ENCODE peak calls at places on chromosomes 3 and 15, in seven cellular contexts. J, N, W, U, T, M and B are unnamed samples.

GRCh38 chr15:44010114-44010513 is 183.3 kb downstream of the WDR76 start:
- DNase-seq in M (no peak), T (no peak), W (no peak), N (no peak), J (no peak), U (peak), B (no peak)

GRCh38 chr15:79294075-79294474 is 11.6 kb downstream of the ANKRD34C start:
- DNase-seq in W (no peak), T (no peak), N (no peak), J (no peak), U (no peak), M (peak), B (no peak)

GRCh38 chr3:134036291-134036690 is 6.6 kb upstream of the SLCO2A1 start:
- DNase-seq in N (no peak), T (no peak), J (no peak), M (no peak), U (no peak), W (peak), B (no peak)

GRCh38 chr15:78001656-78002055 is 75.9 kb downstream of the TBC1D2B start:
- DNase-seq in N (no peak), T (no peak), W (no peak), M (no peak), J (no peak), U (no peak), B (no peak)

GRCh38 chr15:46120713-46121112 is 485.9 kb downstream of the SQOR start:
- DNase-seq in T (no peak), M (no peak), W (no peak), U (no peak), N (no peak), J (no peak), B (no peak)

GRCh38 chr3:149610351-149611105 is 47.3 kb downstream of the WWTR1 start:
- DNase-seq in N (no peak), U (peak), T (no peak), W (no peak), J (no peak), M (no peak), B (no peak)

GRCh38 chr3:152257246-152258074 is 11.3 kb upstream of the MBNL1 start:
- DNase-seq in J (peak), W (no peak), M (no peak), N (no peak), T (no peak), U (peak), B (no peak)

GRCh38 chr3:100650651-100651611 is 41.5 kb downstream of the ADGRG7 start:
- DNase-seq in J (peak), T (no peak), W (no peak), U (peak), N (no peak), M (no peak), B (no peak)

GRCh38 chr3:114697441-114697840 is 403.6 kb downstream of the TIGIT start:
- DNase-seq in N (no peak), T (no peak), U (no peak), M (no peak), W (no peak), J (no peak), B (no peak)

GRCh38 chr15:98903377-98904018 is 104.1 kb downstream of the PGPEP1L start:
- DNase-seq in J (peak), U (peak), T (no peak), N (no peak), W (no peak), M (no peak), B (no peak)

GRCh38 chr3:154862265-154862664 is 217.9 kb upstream of the MME start:
- DNase-seq in N (no peak), U (peak), J (peak), M (no peak), W (no peak), T (no peak), B (no peak)

GRCh38 chr3:151770941-151771340 is 37.2 kb downstream of the AADACL2 start:
- DNase-seq in T (peak), U (no peak), M (no peak), W (no peak), N (no peak), J (peak), B (no peak)

GRCh38 chr15:71252036-71252898 is 137.0 kb downstream of the THSD4 start:
- DNase-seq in W (no peak), N (no peak), J (peak), M (no peak), T (no peak), U (peak), B (no peak)

GRCh38 chr3:170458285-170458684 is 39.6 kb downstream of the CLDN11 start:
- DNase-seq in T (no peak), M (no peak), U (no peak), N (no peak), J (no peak), W (no peak), B (no peak)

GRCh38 chr3:149245738-149246451 is 24.3 kb upstream of the CP start:
- DNase-seq in M (no peak), T (no peak), N (no peak), J (peak), W (no peak), U (peak), B (no peak)

GRCh38 chr3:87733671-87734367 is 325.0 kb downstream of the CGGBP1 start:
- DNase-seq in N (no peak), M (no peak), J (no peak), W (no peak), U (no peak), T (no peak), B (no peak)

GRCh38 chr3:122934251-122934650 is 93.3 kb downstream of the SEMA5B start:
- DNase-seq in W (no peak), M (no peak), U (no peak), N (no peak), T (no peak), J (no peak), B (no peak)

GRCh38 chr15:72797834-72798233 is 14.3 kb upstream of the ADPGK start:
- DNase-seq in W (no peak), N (no peak), J (no peak), M (no peak), U (no peak), T (no peak), B (no peak)

GRCh38 chr15:75025102-75025501 is 1.7 kb downstream of the PPCDC start:
- DNase-seq in W (no peak), J (no peak), M (no peak), U (no peak), T (no peak), N (no peak), B (no peak)

GRCh38 chr3:184409331-184409926 is 29.6 kb downstream of the CHRD start:
- DNase-seq in J (no peak), U (no peak), N (no peak), W (no peak), M (no peak), T (no peak), B (no peak)

GRCh38 chr15:66565731-66566130 is at the start of gene LCTL:
- DNase-seq in U (peak), J (peak), W (peak), N (no peak), M (peak), T (no peak), B (no peak)

GRCh38 chr3:149813367-149814281 is 609 bp downstream of the RNF13 start:
- DNase-seq in U (peak), J (peak), M (peak), T (no peak), W (peak), N (peak), B (no peak)

GRCh38 chr3:135513106-135514063 is 452.1 kb upstream of the PPP2R3A start:
- DNase-seq in W (peak), N (no peak), U (peak), J (peak), M (no peak), T (no peak), B (no peak)

GRCh38 chr15:53072077-53072476 is 281.9 kb upstream of the ONECUT1 start:
- DNase-seq in N (peak), T (no peak), M (peak), J (peak), W (peak), U (peak), B (peak)

GRCh38 chr15:25492315-25492714 is 53.5 kb upstream of the UBE3A start:
- DNase-seq in J (no peak), N (no peak), U (no peak), T (no peak), M (no peak), W (no peak), B (no peak)

GRCh38 chr15:68073576-68074288 is 19.6 kb downstream of the PIAS1 start:
- DNase-seq in U (no peak), J (no peak), T (no peak), W (no peak), M (no peak), N (no peak), B (no peak)

GRCh38 chr3:133926736-133927542 is 31.3 kb upstream of the RAB6B start:
- DNase-seq in M (peak), N (no peak), T (no peak), J (no peak), W (peak), U (no peak), B (peak)

GRCh38 chr3:9497821-9498565 is 55.6 kb downstream of the LHFPL4 start:
- DNase-seq in U (peak), M (no peak), W (no peak), T (no peak), J (peak), N (no peak), B (no peak)

GRCh38 chr3:58238830-58239229 is 1.2 kb downstream of the ABHD6 start:
- DNase-seq in U (no peak), M (no peak), N (no peak), T (no peak), W (no peak), J (no peak), B (no peak)

GRCh38 chr3:58236527-58237237 is 910 bp upstream of the ABHD6 start:
- DNase-seq in W (no peak), T (no peak), U (no peak), N (no peak), M (no peak), J (no peak), B (no peak)

GRCh38 chr3:58235970-58236369 is 1.6 kb upstream of the ABHD6 start:
- DNase-seq in W (no peak), M (no peak), N (no peak), U (no peak), J (no peak), T (no peak), B (no peak)

GRCh38 chr3:58237940-58238681 is 519 bp downstream of the ABHD6 start:
- DNase-seq in M (peak), J (no peak), U (peak), N (peak), W (peak), T (peak), B (peak)

GRCh38 chr3:58237238-58237939 is at the start of gene ABHD6:
- DNase-seq in W (peak), U (peak), T (peak), N (peak), M (peak), J (peak), B (peak)
- TF ChIP-seq CTCF in W (peak), U (peak), T (peak), N (peak), M (peak), J (no peak), B (peak)

GRCh38 chr3:5036536-5036833 is 57.2 kb downstream of the BHLHE40 start:
- DNase-seq in M (no peak), N (no peak), W (no peak), U (no peak), T (no peak), J (no peak), B (no peak)

GRCh38 chr3:5039585-5039984 is 60.3 kb downstream of the BHLHE40 start:
- DNase-seq in W (no peak), M (no peak), T (no peak), J (no peak), N (no peak), U (no peak), B (no peak)

GRCh38 chr3:5036858-5037257 is 57.6 kb downstream of the BHLHE40 start:
- DNase-seq in T (no peak), W (no peak), U (no peak), M (no peak), J (no peak), N (no peak), B (no peak)

GRCh38 chr3:5037828-5038227 is 58.6 kb downstream of the BHLHE40 start:
- DNase-seq in J (no peak), W (no peak), T (no peak), U (no peak), M (no peak), N (no peak), B (no peak)

DNA sequence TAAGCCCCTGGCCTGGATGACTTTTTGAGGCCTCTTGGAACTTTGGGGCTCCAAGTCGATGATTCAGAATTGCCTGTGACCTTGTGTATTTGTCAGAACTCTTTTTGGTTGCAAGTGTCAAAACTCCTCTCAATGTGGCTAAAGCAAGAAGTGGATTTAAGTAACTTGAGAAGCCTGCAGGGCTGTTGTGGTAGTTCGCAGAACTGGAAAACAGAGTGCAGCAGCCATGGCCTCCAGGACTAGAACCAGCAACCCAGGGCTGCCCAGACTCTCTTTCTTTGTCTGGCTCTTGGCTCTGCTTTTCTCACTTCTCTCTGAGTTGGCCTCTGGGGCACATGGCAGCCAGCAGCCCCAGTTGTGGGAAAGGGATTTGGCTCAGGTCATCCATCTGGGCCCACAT is 59.0 kb downstream of the BHLHE40 start:
- DNase-seq in N (no peak), M (no peak), J (no peak), T (no peak), W (no peak), U (no peak), B (no peak)
- TF ChIP-seq CTCF in N (no peak), M (no peak), J (peak), T (no peak), W (no peak), U (no peak), B (no peak)

GRCh38 chr3:102673271-102674115 is 238.7 kb downstream of the ZPLD1 start:
- DNase-seq in W (peak), J (peak), N (peak), U (peak), T (peak), M (peak), B (peak)
- TF ChIP-seq CTCF in W (peak), J (peak), N (peak), U (peak), T (peak), M (peak), B (peak)

GRCh38 chr3:14602804-14603644 is 48.5 kb upstream of the CCDC174 start:
- DNase-seq in N (peak), U (no peak), M (peak), T (no peak), J (no peak), W (no peak), B (no peak)

GRCh38 chr3:14601692-14602005 is 49.9 kb upstream of the CCDC174 start:
- DNase-seq in J (no peak), U (no peak), N (no peak), M (no peak), W (no peak), T (no peak), B (no peak)

GRCh38 chr3:14600075-14600474 is 51.5 kb upstream of the CCDC174 start:
- DNase-seq in T (no peak), J (no peak), N (no peak), W (no peak), U (no peak), M (no peak), B (no peak)

GRCh38 chr3:14600856-14601610 is 50.5 kb upstream of the CCDC174 start:
- DNase-seq in J (no peak), M (no peak), W (no peak), N (no peak), T (no peak), U (no peak), B (no peak)

GRCh38 chr3:14602006-14602803 is 49.4 kb upstream of the CCDC174 start:
- DNase-seq in J (no peak), W (peak), T (no peak), N (peak), U (no peak), M (no peak), B (no peak)
- TF ChIP-seq CTCF in J (peak), W (peak), T (peak), N (peak), U (no peak), M (peak), B (peak)

DNA sequence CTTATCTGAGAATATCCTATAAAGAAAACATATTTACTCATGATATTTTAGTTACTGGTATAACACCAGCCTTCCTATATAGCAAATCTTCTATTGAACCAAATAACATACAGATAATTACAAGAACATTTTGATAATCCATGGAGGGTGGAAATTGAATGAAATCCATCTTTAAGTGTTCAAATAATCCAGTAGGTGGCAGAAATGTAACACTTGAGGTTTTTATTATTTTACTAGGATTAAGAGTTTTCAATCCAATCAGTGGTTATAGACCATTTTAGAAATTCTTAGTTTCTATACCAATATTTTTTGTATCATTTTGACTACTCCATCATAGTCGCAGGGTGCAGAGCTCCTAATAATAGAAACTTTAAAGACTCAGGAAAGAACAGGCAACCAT is 101.9 kb upstream of the KCNH8 start:
- DNase-seq in W (no peak), N (no peak), J (no peak), M (no peak), T (no peak), U (no peak), B (no peak)
- TF ChIP-seq CTCF in W (peak), N (no peak), J (no peak), M (no peak), T (peak), U (no peak), B (peak)

GRCh38 chr3:31533169-31533870 is 595 bp downstream of the STT3B start:
- DNase-seq in M (peak), N (peak), J (peak), T (peak), W (peak), U (peak), B (peak)
- TF ChIP-seq CTCF in M (peak), N (peak), J (no peak), T (peak), W (peak), U (no peak), B (peak)

DNA sequence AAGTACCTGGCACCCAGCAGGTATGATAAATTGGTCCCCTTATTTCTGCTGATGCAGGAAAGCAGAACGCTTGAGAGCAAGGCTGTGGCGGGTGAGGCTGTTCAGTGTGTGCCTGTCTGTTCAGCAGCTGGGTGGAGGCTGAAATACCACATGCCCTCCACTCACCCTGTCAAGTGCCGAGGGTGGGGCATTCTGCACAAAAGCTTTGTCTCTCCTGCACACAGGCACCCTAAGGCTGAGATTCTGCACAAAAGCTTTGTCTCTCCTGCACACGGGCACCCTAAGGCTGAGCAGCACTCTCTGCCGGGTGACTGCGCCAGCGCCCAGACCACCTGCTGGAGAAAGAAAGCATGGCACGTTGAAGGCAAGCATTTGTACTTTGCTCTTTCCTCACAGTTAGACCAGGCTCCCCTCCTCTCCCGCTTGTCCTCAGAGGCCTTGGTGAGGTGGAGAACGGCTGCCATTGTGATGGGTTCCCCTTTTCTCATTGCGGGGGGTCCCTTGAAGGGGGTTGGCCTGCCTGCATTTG is 97.5 kb downstream of the BDH1 start:
- DNase-seq in N (no peak), M (no peak), W (no peak), U (peak), T (no peak), J (no peak), B (no peak)
- TF ChIP-seq CTCF in N (peak), M (no peak), W (peak), U (peak), T (no peak), J (peak), B (peak)

DNA sequence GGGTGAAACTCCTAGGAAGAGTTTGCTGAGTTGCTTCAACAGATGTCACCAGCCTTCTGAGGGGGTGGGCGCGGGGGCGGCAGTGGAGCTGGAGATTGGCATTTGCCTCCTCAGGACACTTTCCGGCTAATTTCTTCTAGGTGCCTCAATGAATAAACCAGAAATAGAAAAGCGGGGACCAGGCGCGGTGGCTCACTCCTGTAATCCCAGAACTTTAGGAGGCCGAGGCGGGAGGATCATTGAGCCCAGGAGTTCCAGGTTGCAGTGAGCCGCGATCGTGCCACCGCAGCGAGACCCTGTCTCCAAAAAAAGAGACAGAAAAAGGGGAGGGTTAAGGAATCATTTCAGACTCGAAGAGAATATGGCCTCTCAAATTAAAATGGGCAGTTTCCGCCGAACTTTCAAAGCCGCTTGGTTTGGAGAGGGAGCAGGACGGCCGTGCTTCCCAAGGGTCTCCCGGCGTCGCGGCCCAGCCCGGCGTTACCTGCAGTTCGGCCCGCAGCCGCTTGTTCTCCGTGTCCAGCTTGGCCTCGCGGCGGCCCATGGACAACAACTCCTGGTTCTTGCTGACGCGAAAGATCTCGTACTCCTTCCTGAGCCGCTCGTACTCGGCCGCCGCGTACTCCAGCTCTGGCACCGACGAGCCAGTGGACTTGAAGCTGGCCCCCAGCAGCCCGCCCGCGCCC is 587 bp downstream of the NPHP3 start:
- DNase-seq in N (peak), M (peak), J (peak), U (peak), T (peak), W (peak), B (no peak)
- TF ChIP-seq CTCF in N (peak), M (peak), J (peak), U (peak), T (peak), W (peak), B (peak)